ENCODE peak calls at places on chromosomes 4 and X, in six cellular contexts. One of them, this sample, is unnamed. For H3K4me1, the result is how much of the 10 kb centered on the place peaks cover.

GRCh38 chr4:48913346-48913745 is 6.8 kb upstream of the OCIAD2 start:
- DNase-seq in ovary: no peak
- DNase-seq in HepG2: no peak
- DNase-seq in esophagus muscularis mucosa: no peak
- DNase-seq in A549: no peak
- DNase-seq in K562: no peak
- DNase-seq in this sample: no peak

GRCh38 chr4:10273030-10273429 is 156.4 kb upstream of the WDR1 start:
- DNase-seq in K562: no peak
- DNase-seq in A549: no peak
- DNase-seq in ovary: no peak
- DNase-seq in esophagus muscularis mucosa: no peak
- DNase-seq in HepG2: no peak
- DNase-seq in this sample: no peak

GRCh38 chr4:76430519-76431388 is 4.3 kb upstream of the SHROOM3 start:
- DNase-seq in HepG2: peak
- DNase-seq in esophagus muscularis mucosa: no peak
- DNase-seq in K562: peak
- DNase-seq in ovary: no peak
- DNase-seq in A549: peak
- DNase-seq in this sample: no peak

GRCh38 chrX:111779582-111779981 is 96.4 kb upstream of the TRPC5OS start:
- DNase-seq in esophagus muscularis mucosa: no peak
- DNase-seq in A549: no peak
- DNase-seq in ovary: no peak
- DNase-seq in HepG2: no peak
- DNase-seq in K562: no peak
- DNase-seq in this sample: no peak

GRCh38 chr4:100062921-100063320 is 112.8 kb upstream of the H2AZ1 start:
- DNase-seq in ovary: no peak
- DNase-seq in K562: no peak
- DNase-seq in HepG2: no peak
- DNase-seq in A549: no peak
- DNase-seq in esophagus muscularis mucosa: no peak
- DNase-seq in this sample: no peak

GRCh38 chr4:26069218-26069617 is 155.2 kb downstream of the SMIM20 start:
- DNase-seq in esophagus muscularis mucosa: no peak
- DNase-seq in K562: peak
- DNase-seq in HepG2: peak
- DNase-seq in ovary: no peak
- DNase-seq in A549: no peak
- DNase-seq in this sample: no peak

GRCh38 chr4:5735463-5735862 is 24.5 kb downstream of the EVC start:
- DNase-seq in K562: no peak
- DNase-seq in ovary: no peak
- DNase-seq in A549: no peak
- DNase-seq in esophagus muscularis mucosa: no peak
- DNase-seq in HepG2: no peak
- DNase-seq in this sample: no peak

GRCh38 chr4:683982-684571 is 4.9 kb downstream of the SLC49A3 start:
- DNase-seq in esophagus muscularis mucosa: no peak
- DNase-seq in HepG2: peak
- DNase-seq in K562: peak
- DNase-seq in A549: no peak
- DNase-seq in ovary: peak
- DNase-seq in this sample: peak

GRCh38 chr4:20528508-20528907 is 171.8 kb upstream of the PACRGL start:
- DNase-seq in HepG2: no peak
- DNase-seq in A549: no peak
- DNase-seq in ovary: no peak
- DNase-seq in K562: no peak
- DNase-seq in esophagus muscularis mucosa: no peak
- DNase-seq in this sample: no peak

GRCh38 chrX:136880003-136880451 is 498 bp downstream of the RBMX start:
- DNase-seq in ovary: peak
- DNase-seq in A549: peak
- DNase-seq in HepG2: no peak
- DNase-seq in esophagus muscularis mucosa: no peak
- DNase-seq in K562: peak
- DNase-seq in this sample: no peak

GRCh38 chr4:21387683-21388082 is 560.9 kb downstream of the KCNIP4 start:
- DNase-seq in A549: no peak
- DNase-seq in HepG2: no peak
- DNase-seq in ovary: no peak
- DNase-seq in K562: no peak
- DNase-seq in esophagus muscularis mucosa: no peak
- DNase-seq in this sample: no peak

GRCh38 chr4:176226736-176227135 is 31.4 kb upstream of the SPATA4 start:
- DNase-seq in A549: no peak
- DNase-seq in K562: no peak
- DNase-seq in ovary: no peak
- DNase-seq in esophagus muscularis mucosa: no peak
- DNase-seq in HepG2: no peak
- DNase-seq in this sample: no peak

GRCh38 chr4:94665500-94666398 is 92.0 kb upstream of the BMPR1B start:
- DNase-seq in A549: peak
- DNase-seq in HepG2: no peak
- DNase-seq in ovary: no peak
- DNase-seq in K562: no peak
- DNase-seq in esophagus muscularis mucosa: no peak
- DNase-seq in this sample: no peak

GRCh38 chrX:107716816-107717700 is 58.5 kb downstream of the TSC22D3 start:
- DNase-seq in esophagus muscularis mucosa: peak
- DNase-seq in A549: peak
- DNase-seq in HepG2: no peak
- DNase-seq in K562: no peak
- DNase-seq in ovary: peak
- DNase-seq in this sample: peak

GRCh38 chr4:1600811-1601532 is 83.1 kb downstream of the FAM53A start:
- DNase-seq in esophagus muscularis mucosa: no peak
- DNase-seq in A549: no peak
- DNase-seq in K562: no peak
- DNase-seq in ovary: no peak
- DNase-seq in HepG2: no peak
- DNase-seq in this sample: no peak

GRCh38 chr4:41184009-41184408 is 30.3 kb downstream of the APBB2 start:
- DNase-seq in ovary: no peak
- DNase-seq in A549: no peak
- DNase-seq in K562: no peak
- DNase-seq in esophagus muscularis mucosa: no peak
- DNase-seq in HepG2: no peak
- DNase-seq in this sample: no peak

GRCh38 chr4:82988323-82988832 is 22.2 kb downstream of the LIN54 start:
- DNase-seq in ovary: no peak
- DNase-seq in HepG2: no peak
- DNase-seq in A549: no peak
- DNase-seq in esophagus muscularis mucosa: no peak
- DNase-seq in K562: no peak
- DNase-seq in this sample: no peak

GRCh38 chrX:13223868-13224555 is 95.8 kb downstream of the ATXN3L start:
- DNase-seq in ovary: no peak
- DNase-seq in esophagus muscularis mucosa: no peak
- DNase-seq in HepG2: peak
- DNase-seq in A549: peak
- DNase-seq in K562: no peak
- DNase-seq in this sample: no peak

DNA sequence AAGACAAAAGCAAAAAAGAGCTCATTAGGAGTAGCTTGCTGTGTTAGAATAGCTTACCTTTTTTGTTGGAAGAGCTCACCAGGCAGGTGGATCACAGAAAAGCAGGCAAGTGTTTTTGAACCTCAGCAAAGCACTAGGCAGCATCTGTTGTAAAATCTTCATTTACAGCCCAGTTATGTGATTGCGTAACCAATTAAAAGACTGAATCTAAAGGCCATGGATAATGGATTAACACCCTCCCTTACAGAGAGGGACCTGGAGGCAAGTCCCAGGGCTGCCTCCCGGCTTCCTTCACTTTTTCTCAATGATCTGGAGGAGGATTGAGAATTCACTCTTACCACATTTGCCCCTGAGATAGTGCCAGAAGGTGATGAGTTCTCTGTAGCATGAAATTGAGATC is 51.1 kb downstream of the MAMLD1 start:
- DNase-seq in ovary: no peak
- DNase-seq in HepG2: no peak
- DNase-seq in esophagus muscularis mucosa: no peak
- DNase-seq in K562: no peak
- DNase-seq in A549: no peak
- DNase-seq in this sample: no peak
- TF ChIP-seq EP300 in ovary: no peak
- TF ChIP-seq EP300 in HepG2: no peak
- TF ChIP-seq EP300 in esophagus muscularis mucosa: no peak
- TF ChIP-seq EP300 in K562: no peak
- TF ChIP-seq EP300 in A549: no peak
- TF ChIP-seq EP300 in this sample: no peak

GRCh38 chr4:145523117-145523516 is 41.5 kb downstream of the SMAD1 start:
- DNase-seq in esophagus muscularis mucosa: no peak
- DNase-seq in K562: no peak
- DNase-seq in A549: no peak
- DNase-seq in HepG2: no peak
- DNase-seq in ovary: no peak
- DNase-seq in this sample: no peak
- H3K27ac ChIP-seq in esophagus muscularis mucosa: no peak
- H3K27ac ChIP-seq in K562: no peak
- H3K27ac ChIP-seq in A549: no peak
- H3K27ac ChIP-seq in HepG2: no peak
- H3K27ac ChIP-seq in ovary: no peak
- H3K27ac ChIP-seq in this sample: no peak

GRCh38 chr4:2799971-2800690 is 7.2 kb downstream of the SH3BP2 start:
- DNase-seq in ovary: peak
- DNase-seq in A549: no peak
- DNase-seq in HepG2: no peak
- DNase-seq in K562: no peak
- DNase-seq in esophagus muscularis mucosa: no peak
- DNase-seq in this sample: no peak

GRCh38 chr4:2799444-2799911 is 6.6 kb downstream of the SH3BP2 start:
- DNase-seq in esophagus muscularis mucosa: no peak
- DNase-seq in ovary: peak
- DNase-seq in A549: no peak
- DNase-seq in K562: no peak
- DNase-seq in HepG2: no peak
- DNase-seq in this sample: no peak

GRCh38 chr4:2798399-2799301 is 5.8 kb downstream of the SH3BP2 start:
- DNase-seq in K562: no peak
- DNase-seq in esophagus muscularis mucosa: no peak
- DNase-seq in A549: no peak
- DNase-seq in HepG2: no peak
- DNase-seq in ovary: peak
- DNase-seq in this sample: peak

GRCh38 chr4:2802618-2803531 is 10.0 kb downstream of the SH3BP2 start:
- DNase-seq in K562: no peak
- DNase-seq in esophagus muscularis mucosa: no peak
- DNase-seq in ovary: no peak
- DNase-seq in HepG2: no peak
- DNase-seq in A549: no peak
- DNase-seq in this sample: no peak

GRCh38 chr4:2800691-2801596 is 8.1 kb downstream of the SH3BP2 start:
- DNase-seq in HepG2: peak
- DNase-seq in ovary: peak
- DNase-seq in K562: peak
- DNase-seq in A549: no peak
- DNase-seq in esophagus muscularis mucosa: no peak
- DNase-seq in this sample: peak
- H3K4me1 ChIP-seq in HepG2: half or more
- H3K4me1 ChIP-seq in ovary: under half
- H3K4me1 ChIP-seq in K562: half or more
- H3K4me1 ChIP-seq in A549: under half
- H3K4me1 ChIP-seq in esophagus muscularis mucosa: half or more
- H3K4me1 ChIP-seq in this sample: half or more

GRCh38 chr4:87620491-87620890 is 12.2 kb downstream of the DSPP start:
- DNase-seq in esophagus muscularis mucosa: no peak
- DNase-seq in K562: no peak
- DNase-seq in ovary: no peak
- DNase-seq in A549: no peak
- DNase-seq in HepG2: no peak
- DNase-seq in this sample: no peak
- TF ChIP-seq EP300 in esophagus muscularis mucosa: no peak
- TF ChIP-seq EP300 in K562: no peak
- TF ChIP-seq EP300 in ovary: peak
- TF ChIP-seq EP300 in A549: no peak
- TF ChIP-seq EP300 in HepG2: no peak
- TF ChIP-seq EP300 in this sample: no peak

DNA sequence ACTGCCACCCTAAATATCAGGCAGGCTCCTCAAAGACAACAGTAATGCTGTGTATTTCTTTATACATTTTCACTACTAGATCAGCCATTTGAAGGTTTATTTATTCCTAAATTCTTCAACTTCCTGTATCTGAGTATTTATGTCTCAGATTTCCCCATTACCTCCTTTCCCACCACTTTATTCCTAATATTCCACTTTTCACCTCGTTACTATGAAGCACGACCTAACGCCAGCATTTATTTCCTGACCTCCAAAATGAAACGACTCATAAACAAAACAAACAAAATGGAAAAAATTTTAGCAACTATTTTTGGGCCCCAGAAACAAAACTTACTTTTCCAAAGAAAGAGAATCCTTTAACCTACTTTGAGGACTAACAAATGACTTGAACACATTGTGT is 69.6 kb downstream of the MAML3 start:
- DNase-seq in K562: no peak
- DNase-seq in HepG2: no peak
- DNase-seq in A549: no peak
- DNase-seq in esophagus muscularis mucosa: no peak
- DNase-seq in ovary: no peak
- DNase-seq in this sample: no peak
- H3K27ac ChIP-seq in K562: no peak
- H3K27ac ChIP-seq in HepG2: no peak
- H3K27ac ChIP-seq in A549: peak
- H3K27ac ChIP-seq in esophagus muscularis mucosa: peak
- H3K27ac ChIP-seq in ovary: peak
- H3K27ac ChIP-seq in this sample: no peak

DNA sequence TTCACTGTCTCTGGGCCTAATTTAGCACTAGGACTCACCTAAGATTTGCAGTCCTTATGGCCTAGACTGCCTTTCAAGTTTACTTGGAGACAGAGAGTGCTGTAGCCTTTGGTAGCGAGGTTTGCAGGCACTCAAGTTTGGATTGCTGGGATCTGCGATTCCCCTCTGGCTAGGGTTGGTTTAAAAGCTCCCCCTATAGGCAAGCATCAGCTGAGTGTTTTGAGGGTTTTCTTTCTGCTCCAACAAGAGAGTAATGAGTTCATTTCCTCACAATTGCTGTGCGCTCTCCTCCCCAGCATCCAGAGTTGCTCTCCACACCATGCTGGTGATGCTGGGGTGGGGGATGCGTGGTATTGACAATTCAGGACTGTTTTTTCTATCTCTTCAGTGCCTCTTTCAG is 206.9 kb downstream of the GLUD2 start:
- DNase-seq in A549: no peak
- DNase-seq in esophagus muscularis mucosa: no peak
- DNase-seq in K562: no peak
- DNase-seq in HepG2: peak
- DNase-seq in ovary: no peak
- DNase-seq in this sample: no peak
- H3K4me1 ChIP-seq in A549: under half
- H3K4me1 ChIP-seq in esophagus muscularis mucosa: under half
- H3K4me1 ChIP-seq in K562: under half
- H3K4me1 ChIP-seq in HepG2: under half
- H3K4me1 ChIP-seq in ovary: under half
- H3K4me1 ChIP-seq in this sample: under half

GRCh38 chr4:165327211-165328100 is at the start of gene MSMO1:
- DNase-seq in K562: peak
- DNase-seq in A549: peak
- DNase-seq in HepG2: peak
- DNase-seq in esophagus muscularis mucosa: peak
- DNase-seq in ovary: peak
- DNase-seq in this sample: peak
- TF ChIP-seq EP300 in K562: peak
- TF ChIP-seq EP300 in A549: no peak
- TF ChIP-seq EP300 in HepG2: peak
- TF ChIP-seq EP300 in esophagus muscularis mucosa: no peak
- TF ChIP-seq EP300 in ovary: no peak
- TF ChIP-seq EP300 in this sample: no peak

GRCh38 chrX:65697173-65697572 is 29.7 kb downstream of the MSN start:
- DNase-seq in A549: no peak
- DNase-seq in esophagus muscularis mucosa: no peak
- DNase-seq in HepG2: no peak
- DNase-seq in ovary: no peak
- DNase-seq in K562: no peak
- DNase-seq in this sample: no peak
- H3K27ac ChIP-seq in A549: no peak
- H3K27ac ChIP-seq in esophagus muscularis mucosa: peak
- H3K27ac ChIP-seq in HepG2: no peak
- H3K27ac ChIP-seq in ovary: no peak
- H3K27ac ChIP-seq in K562: peak
- H3K27ac ChIP-seq in this sample: peak